ENCODE peak calls at places on chromosome 9, in ten cellular contexts. One of them, this sample, is unnamed.

GRCh38 chr9:12464910-12465512 is 228.2 kb upstream of the TYRP1 start:
- DNase-seq in brain microvascular endothelial cell: peak; percentile 2
- DNase-seq in SK-N-SH: peak; percentile 6
- DNase-seq in adrenal gland: no peak
- DNase-seq in A549: peak; percentile 1
- DNase-seq in astrocyte: no peak
- DNase-seq in tibial artery: no peak
- DNase-seq in testis: no peak
- DNase-seq in ovary: no peak
- DNase-seq in cardiac muscle cell: peak; percentile 40
- DNase-seq in this sample: no peak

GRCh38 chr9:133098104-133098754 is 22.8 kb downstream of the RALGDS start:
- DNase-seq in brain microvascular endothelial cell: no peak
- DNase-seq in SK-N-SH: no peak
- DNase-seq in adrenal gland: no peak
- DNase-seq in A549: no peak
- DNase-seq in astrocyte: no peak
- DNase-seq in tibial artery: no peak
- DNase-seq in testis: no peak
- DNase-seq in ovary: no peak
- DNase-seq in cardiac muscle cell: no peak
- DNase-seq in this sample: no peak

GRCh38 chr9:92455217-92455616 is 27.1 kb downstream of the ASPN start:
- DNase-seq in brain microvascular endothelial cell: no peak
- DNase-seq in SK-N-SH: no peak
- DNase-seq in adrenal gland: no peak
- DNase-seq in A549: peak; percentile 24
- DNase-seq in astrocyte: no peak
- DNase-seq in tibial artery: no peak
- DNase-seq in testis: no peak
- DNase-seq in ovary: no peak
- DNase-seq in cardiac muscle cell: no peak
- DNase-seq in this sample: no peak

GRCh38 chr9:123424552-123425225 is 68.7 kb downstream of the CRB2 start:
- DNase-seq in brain microvascular endothelial cell: no peak
- DNase-seq in SK-N-SH: no peak
- DNase-seq in adrenal gland: no peak
- DNase-seq in A549: no peak
- DNase-seq in astrocyte: no peak
- DNase-seq in tibial artery: peak; percentile 24
- DNase-seq in testis: no peak
- DNase-seq in ovary: no peak
- DNase-seq in cardiac muscle cell: no peak
- DNase-seq in this sample: peak; percentile 2

GRCh38 chr9:71647094-71647591 is 121.2 kb downstream of the CEMIP2 start:
- DNase-seq in brain microvascular endothelial cell: peak; percentile 66
- DNase-seq in SK-N-SH: no peak
- DNase-seq in adrenal gland: peak; percentile 58
- DNase-seq in A549: no peak
- DNase-seq in astrocyte: peak; percentile 87
- DNase-seq in tibial artery: peak; percentile 75
- DNase-seq in testis: peak; percentile 61
- DNase-seq in ovary: peak; percentile 54
- DNase-seq in cardiac muscle cell: peak; percentile 95
- DNase-seq in this sample: no peak

GRCh38 chr9:68711281-68711680 is 6.2 kb downstream of the PIP5K1B start:
- DNase-seq in brain microvascular endothelial cell: no peak
- DNase-seq in SK-N-SH: no peak
- DNase-seq in adrenal gland: no peak
- DNase-seq in A549: no peak
- DNase-seq in astrocyte: no peak
- DNase-seq in tibial artery: no peak
- DNase-seq in testis: no peak
- DNase-seq in ovary: no peak
- DNase-seq in cardiac muscle cell: no peak
- DNase-seq in this sample: no peak

GRCh38 chr9:135884328-135885035 is 22.9 kb downstream of the CAMSAP1 start:
- DNase-seq in brain microvascular endothelial cell: no peak
- DNase-seq in SK-N-SH: no peak
- DNase-seq in adrenal gland: no peak
- DNase-seq in A549: no peak
- DNase-seq in astrocyte: peak; percentile 61
- DNase-seq in tibial artery: no peak
- DNase-seq in testis: no peak
- DNase-seq in ovary: no peak
- DNase-seq in cardiac muscle cell: peak; percentile 29
- DNase-seq in this sample: no peak

GRCh38 chr9:34254141-34254913 is 74.7 kb downstream of the KIF24 start:
- DNase-seq in brain microvascular endothelial cell: peak; percentile 45
- DNase-seq in SK-N-SH: no peak
- DNase-seq in adrenal gland: no peak
- DNase-seq in A549: peak; percentile 66
- DNase-seq in astrocyte: peak; percentile 75
- DNase-seq in tibial artery: no peak
- DNase-seq in testis: peak; percentile 61
- DNase-seq in ovary: peak; percentile 58
- DNase-seq in cardiac muscle cell: peak; percentile 58
- DNase-seq in this sample: no peak

GRCh38 chr9:131875828-131876485 is 136.1 kb upstream of the RAPGEF1 start:
- DNase-seq in brain microvascular endothelial cell: no peak
- DNase-seq in SK-N-SH: no peak
- DNase-seq in adrenal gland: no peak
- DNase-seq in A549: no peak
- DNase-seq in astrocyte: peak; percentile 29
- DNase-seq in tibial artery: peak; percentile 29
- DNase-seq in testis: no peak
- DNase-seq in ovary: no peak
- DNase-seq in cardiac muscle cell: no peak
- DNase-seq in this sample: no peak

GRCh38 chr9:93951655-93952118 is 3.5 kb downstream of the BARX1 start:
- DNase-seq in brain microvascular endothelial cell: no peak
- DNase-seq in SK-N-SH: peak; percentile 54
- DNase-seq in adrenal gland: no peak
- DNase-seq in A549: no peak
- DNase-seq in astrocyte: no peak
- DNase-seq in tibial artery: no peak
- DNase-seq in testis: no peak
- DNase-seq in ovary: no peak
- DNase-seq in cardiac muscle cell: no peak
- DNase-seq in this sample: no peak

GRCh38 chr9:14380061-14380836 is 66.3 kb upstream of the NFIB start:
- DNase-seq in brain microvascular endothelial cell: no peak
- DNase-seq in SK-N-SH: no peak
- DNase-seq in adrenal gland: no peak
- DNase-seq in A549: no peak
- DNase-seq in astrocyte: no peak
- DNase-seq in tibial artery: no peak
- DNase-seq in testis: no peak
- DNase-seq in ovary: no peak
- DNase-seq in cardiac muscle cell: no peak
- DNase-seq in this sample: no peak

GRCh38 chr9:107212613-107213012 is 70.5 kb upstream of the RAD23B start:
- DNase-seq in brain microvascular endothelial cell: no peak
- DNase-seq in SK-N-SH: no peak
- DNase-seq in adrenal gland: no peak
- DNase-seq in A549: no peak
- DNase-seq in astrocyte: no peak
- DNase-seq in tibial artery: no peak
- DNase-seq in testis: no peak
- DNase-seq in ovary: no peak
- DNase-seq in cardiac muscle cell: no peak
- DNase-seq in this sample: no peak

GRCh38 chr9:110443146-110443877 is 105.6 kb upstream of the TXNDC8 start:
- DNase-seq in brain microvascular endothelial cell: peak; percentile 61
- DNase-seq in SK-N-SH: peak; percentile 67
- DNase-seq in adrenal gland: no peak
- DNase-seq in A549: no peak
- DNase-seq in astrocyte: peak; percentile 70
- DNase-seq in tibial artery: no peak
- DNase-seq in testis: no peak
- DNase-seq in ovary: no peak
- DNase-seq in cardiac muscle cell: peak; percentile 86
- DNase-seq in this sample: no peak

GRCh38 chr9:100670719-100671118 is 92.8 kb downstream of the CAVIN4 start:
- DNase-seq in brain microvascular endothelial cell: no peak
- DNase-seq in SK-N-SH: no peak
- DNase-seq in adrenal gland: no peak
- DNase-seq in A549: no peak
- DNase-seq in astrocyte: no peak
- DNase-seq in tibial artery: no peak
- DNase-seq in testis: no peak
- DNase-seq in ovary: no peak
- DNase-seq in cardiac muscle cell: no peak
- DNase-seq in this sample: no peak

GRCh38 chr9:100673249-100673648 is 95.4 kb downstream of the CAVIN4 start:
- DNase-seq in brain microvascular endothelial cell: no peak
- DNase-seq in SK-N-SH: no peak
- DNase-seq in adrenal gland: no peak
- DNase-seq in A549: no peak
- DNase-seq in astrocyte: no peak
- DNase-seq in tibial artery: no peak
- DNase-seq in testis: no peak
- DNase-seq in ovary: no peak
- DNase-seq in cardiac muscle cell: no peak
- DNase-seq in this sample: peak; percentile 76

GRCh38 chr9:100674419-100675122 is 96.7 kb downstream of the CAVIN4 start:
- DNase-seq in brain microvascular endothelial cell: no peak
- DNase-seq in SK-N-SH: no peak
- DNase-seq in adrenal gland: no peak
- DNase-seq in A549: no peak
- DNase-seq in astrocyte: no peak
- DNase-seq in tibial artery: no peak
- DNase-seq in testis: no peak
- DNase-seq in ovary: no peak
- DNase-seq in cardiac muscle cell: no peak
- DNase-seq in this sample: no peak

GRCh38 chr9:100669968-100670367 is 92.1 kb downstream of the CAVIN4 start:
- DNase-seq in brain microvascular endothelial cell: no peak
- DNase-seq in SK-N-SH: no peak
- DNase-seq in adrenal gland: no peak
- DNase-seq in A549: no peak
- DNase-seq in astrocyte: no peak
- DNase-seq in tibial artery: no peak
- DNase-seq in testis: no peak
- DNase-seq in ovary: no peak
- DNase-seq in cardiac muscle cell: no peak
- DNase-seq in this sample: no peak

DNA sequence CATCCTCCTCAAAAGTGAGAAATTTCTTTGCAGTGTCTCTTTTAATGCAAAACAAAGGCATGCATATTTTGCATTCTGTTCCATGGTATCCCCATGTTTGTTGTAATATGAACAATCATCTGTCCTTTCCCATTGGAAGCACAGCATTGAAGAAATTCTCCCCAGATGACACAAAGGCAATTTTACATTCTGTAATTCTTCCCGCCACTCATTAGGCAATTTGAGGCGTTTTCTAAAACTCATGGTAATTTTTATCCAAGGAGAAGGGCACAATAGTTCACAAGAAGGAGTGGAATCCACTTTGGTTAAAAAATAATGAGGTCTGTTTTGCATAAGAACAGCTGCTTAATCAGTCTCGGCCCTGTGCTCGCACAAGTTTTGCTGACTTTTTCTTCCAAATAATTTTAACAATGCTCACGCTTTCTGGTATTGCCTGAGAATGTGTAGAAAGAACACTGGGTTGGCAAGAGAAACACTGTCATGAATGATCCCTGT is 94.0 kb downstream of the CAVIN4 start:
- DNase-seq in brain microvascular endothelial cell: no peak
- DNase-seq in SK-N-SH: no peak
- DNase-seq in adrenal gland: no peak
- DNase-seq in A549: no peak
- DNase-seq in astrocyte: no peak
- DNase-seq in tibial artery: no peak
- DNase-seq in testis: no peak
- DNase-seq in ovary: no peak
- DNase-seq in cardiac muscle cell: no peak
- DNase-seq in this sample: no peak
- TF ChIP-seq CTCF in brain microvascular endothelial cell: no peak
- TF ChIP-seq CTCF in SK-N-SH: no peak
- TF ChIP-seq CTCF in adrenal gland: no peak
- TF ChIP-seq CTCF in A549: no peak
- TF ChIP-seq CTCF in astrocyte: no peak
- TF ChIP-seq CTCF in tibial artery: no peak
- TF ChIP-seq CTCF in testis: no peak
- TF ChIP-seq CTCF in ovary: no peak
- TF ChIP-seq CTCF in cardiac muscle cell: no peak
- TF ChIP-seq CTCF in this sample: no peak

GRCh38 chr9:127580371-127580770 is 31.7 kb upstream of the STXBP1 start:
- DNase-seq in brain microvascular endothelial cell: no peak
- DNase-seq in SK-N-SH: no peak
- DNase-seq in adrenal gland: no peak
- DNase-seq in A549: no peak
- DNase-seq in astrocyte: no peak
- DNase-seq in tibial artery: no peak
- DNase-seq in testis: no peak
- DNase-seq in ovary: no peak
- DNase-seq in cardiac muscle cell: no peak
- DNase-seq in this sample: no peak
- H3K27ac ChIP-seq in brain microvascular endothelial cell: no peak overlapping the region
- H3K27ac ChIP-seq in SK-N-SH: no peak overlapping the region
- H3K27ac ChIP-seq in adrenal gland: peak overlapping the region; percentile 97
- H3K27ac ChIP-seq in A549: peak overlapping the region; percentile 92
- H3K27ac ChIP-seq in astrocyte: no peak overlapping the region
- H3K27ac ChIP-seq in tibial artery: peak overlapping the region; percentile 92
- H3K27ac ChIP-seq in testis: no peak overlapping the region
- H3K27ac ChIP-seq in ovary: peak overlapping the region; percentile 85
- H3K27ac ChIP-seq in cardiac muscle cell: no peak overlapping the region
- H3K27ac ChIP-seq in this sample: no peak overlapping the region

GRCh38 chr9:76699966-76700365 is 64.3 kb upstream of the PCA3 start:
- DNase-seq in brain microvascular endothelial cell: peak; percentile 44
- DNase-seq in SK-N-SH: no peak
- DNase-seq in adrenal gland: no peak
- DNase-seq in A549: no peak
- DNase-seq in astrocyte: peak; percentile 86
- DNase-seq in tibial artery: no peak
- DNase-seq in testis: no peak
- DNase-seq in ovary: no peak
- DNase-seq in cardiac muscle cell: peak; percentile 82
- DNase-seq in this sample: no peak
- TF ChIP-seq CTCF in brain microvascular endothelial cell: peak; percentile 2
- TF ChIP-seq CTCF in SK-N-SH: peak; percentile 30
- TF ChIP-seq CTCF in adrenal gland: no peak
- TF ChIP-seq CTCF in A549: no peak
- TF ChIP-seq CTCF in astrocyte: no peak
- TF ChIP-seq CTCF in tibial artery: no peak
- TF ChIP-seq CTCF in testis: no peak
- TF ChIP-seq CTCF in ovary: no peak
- TF ChIP-seq CTCF in cardiac muscle cell: peak; percentile 13
- TF ChIP-seq CTCF in this sample: no peak

DNA sequence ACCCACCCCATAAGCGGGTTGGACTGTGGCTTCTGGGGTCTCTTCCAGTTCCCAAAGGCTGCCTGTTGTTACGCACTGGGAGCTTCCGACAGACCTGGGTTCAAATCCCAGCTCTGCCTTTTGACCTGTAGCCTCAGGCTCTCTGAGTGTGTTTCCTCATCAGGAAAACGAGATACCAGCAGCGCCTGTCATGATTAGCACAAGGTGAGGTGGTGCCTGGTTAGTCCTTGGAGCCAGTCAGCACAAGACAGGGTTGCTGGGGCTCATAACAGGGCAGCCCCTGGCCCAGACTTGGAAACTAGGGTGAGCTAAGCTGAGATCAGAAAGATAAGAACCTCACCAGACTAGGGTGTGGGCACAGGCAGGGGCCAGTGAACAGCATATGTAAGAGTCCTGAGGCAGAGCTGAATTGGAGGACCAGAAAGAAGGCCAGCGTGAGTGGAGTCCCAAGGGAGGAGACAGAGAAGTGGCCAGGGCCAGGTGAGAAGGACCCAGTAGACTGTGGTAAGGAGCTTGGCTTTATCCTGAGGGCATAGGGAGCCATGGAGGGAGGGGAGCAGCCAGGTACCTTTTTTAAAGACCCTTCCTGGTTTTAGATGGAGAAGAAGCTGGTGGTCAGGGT is 42.7 kb upstream of the FUBP3 start:
- DNase-seq in brain microvascular endothelial cell: no peak
- DNase-seq in SK-N-SH: no peak
- DNase-seq in adrenal gland: no peak
- DNase-seq in A549: no peak
- DNase-seq in astrocyte: no peak
- DNase-seq in tibial artery: no peak
- DNase-seq in testis: no peak
- DNase-seq in ovary: no peak
- DNase-seq in cardiac muscle cell: no peak
- DNase-seq in this sample: no peak
- H3K27ac ChIP-seq in brain microvascular endothelial cell: no peak overlapping the region
- H3K27ac ChIP-seq in SK-N-SH: no peak overlapping the region
- H3K27ac ChIP-seq in adrenal gland: no peak overlapping the region
- H3K27ac ChIP-seq in A549: no peak overlapping the region
- H3K27ac ChIP-seq in astrocyte: no peak overlapping the region
- H3K27ac ChIP-seq in tibial artery: no peak overlapping the region
- H3K27ac ChIP-seq in testis: peak overlapping the region; percentile 39
- H3K27ac ChIP-seq in ovary: no peak overlapping the region
- H3K27ac ChIP-seq in cardiac muscle cell: peak overlapping the region; percentile 78
- H3K27ac ChIP-seq in this sample: no peak overlapping the region

This sample was measured in WERI-Rb-1.